ENCODE peak calls at places on chromosomes 4 and X, in four cellular contexts. I is lung microvascular endothelial cell, U is SJSA1, S is fibroblast of the conjunctiva. Y is an unnamed sample.

GRCh38 chr4:13102344-13102743 is 381.8 kb downstream of the RAB28 start:
- DNase-seq in I (no peak), U (no peak), S (no peak), Y (no peak)

GRCh38 chr4:73586040-73586439 is 34.2 kb downstream of the RASSF6 start:
- DNase-seq in I (no peak), U (no peak), S (no peak), Y (no peak)

GRCh38 chr4:8130346-8131066 is 28.1 kb downstream of the ABLIM2 start:
- DNase-seq in I (no peak), U (no peak), S (no peak), Y (no peak)

GRCh38 chrX:35040871-35041270 is 98.3 kb downstream of the FAM47B start:
- DNase-seq in I (no peak), U (no peak), S (no peak), Y (no peak)

GRCh38 chr4:95984081-95984480 is 144.2 kb downstream of the PDHA2 start:
- DNase-seq in I (no peak), U (no peak), S (no peak), Y (no peak)

GRCh38 chr4:130053723-130054122 is 957.8 kb downstream of the C4orf33 start:
- DNase-seq in I (no peak), U (no peak), S (no peak), Y (no peak)

GRCh38 chrX:133482345-133483041 is 67.2 kb upstream of the GPC4 start:
- DNase-seq in I (no peak), U (no peak), S (peak), Y (no peak)

GRCh38 chr4:73984736-73985527 is 3.1 kb downstream of the PPBP start:
- DNase-seq in I (no peak), U (no peak), S (no peak), Y (no peak)

GRCh38 chrX:69024287-69024686 is 141.0 kb downstream of the PJA1 start:
- DNase-seq in I (no peak), U (no peak), S (no peak), Y (no peak)

GRCh38 chr4:71247706-71248105 is 91.1 kb upstream of the SLC4A4 start:
- DNase-seq in I (no peak), U (no peak), S (no peak), Y (no peak)

GRCh38 chr4:2066571-2067445 is 7.7 kb downstream of the NAT8L start:
- DNase-seq in I (no peak), U (no peak), S (no peak), Y (no peak)

GRCh38 chrX:70042399-70043371 is 7.1 kb downstream of the AWAT2 start:
- DNase-seq in I (no peak), U (peak), S (no peak), Y (no peak)

GRCh38 chr4:108113229-108113628 is 55.5 kb downstream of the LEF1 start:
- DNase-seq in I (no peak), U (no peak), S (no peak), Y (no peak)

GRCh38 chr4:138175337-138175794 is 66.8 kb downstream of the SLC7A11 start:
- DNase-seq in I (peak), U (peak), S (no peak), Y (no peak)

GRCh38 chrX:9670136-9670905 is 95.3 kb downstream of the GPR143 start:
- DNase-seq in I (peak), U (no peak), S (no peak), Y (no peak)

GRCh38 chrX:119512145-119512800 is 44.0 kb downstream of the SLC25A5 start:
- DNase-seq in I (peak), U (peak), S (peak), Y (peak)

GRCh38 chr4:103054030-103054429 is 22.5 kb downstream of the SLC9B2 start:
- DNase-seq in I (no peak), U (no peak), S (no peak), Y (no peak)

GRCh38 chrX:119240356-119240755 is 4.3 kb downstream of the PGRMC1 start:
- DNase-seq in I (no peak), U (no peak), S (peak), Y (peak)

GRCh38 chr4:25896782-25897539 is 17.1 kb upstream of the SMIM20 start:
- DNase-seq in I (no peak), U (no peak), S (no peak), Y (no peak)

GRCh38 chr4:24857996-24858395 is 54.8 kb downstream of the CCDC149 start:
- DNase-seq in I (peak), U (no peak), S (peak), Y (peak)

GRCh38 chr4:188403272-188403671 is 264.0 kb downstream of the TRIML1 start:
- DNase-seq in I (no peak), U (no peak), S (no peak), Y (no peak)

GRCh38 chrX:109839694-109840358 is 106.8 kb upstream of the ACSL4 start:
- DNase-seq in I (no peak), U (no peak), S (no peak), Y (no peak)

GRCh38 chr4:170674176-170674575 is 584.4 kb upstream of the AADAT start:
- DNase-seq in I (no peak), U (no peak), S (no peak), Y (no peak)

GRCh38 chrX:2540426-2540942 is 39.7 kb upstream of the DHRSX start:
- DNase-seq in I (no peak), U (no peak), S (no peak), Y (no peak)

GRCh38 chr4:88779431-88779830 is 81.8 kb upstream of the NAP1L5 start:
- DNase-seq in I (peak), U (peak), S (no peak), Y (no peak)

GRCh38 chrX:49762175-49762704 is 66.5 kb upstream of the PAGE1 start:
- DNase-seq in I (no peak), U (no peak), S (no peak), Y (no peak)

GRCh38 chrX:106178826-106179225 is 10.7 kb downstream of the PWWP3B start:
- DNase-seq in I (no peak), U (no peak), S (no peak), Y (no peak)

GRCh38 chrX:111376897-111377601 is 34.9 kb downstream of the DCX start:
- DNase-seq in I (no peak), U (no peak), S (no peak), Y (no peak)

GRCh38 chr4:61336488-61336887 is 136.4 kb downstream of the ADGRL3 start:
- DNase-seq in I (no peak), U (no peak), S (no peak), Y (no peak)

GRCh38 chrX:67779099-67779498 is 235.3 kb downstream of the AR start:
- DNase-seq in I (no peak), U (no peak), S (no peak), Y (no peak)

GRCh38 chrX:30635630-30636029 is 17.6 kb upstream of the GK start:
- DNase-seq in I (peak), U (no peak), S (no peak), Y (no peak)

GRCh38 chr4:116361782-116362181 is 723.6 kb downstream of the TRAM1L1 start:
- DNase-seq in I (no peak), U (no peak), S (no peak), Y (no peak)

GRCh38 chr4:107131295-107131694 is 95.2 kb upstream of the DKK2 start:
- DNase-seq in I (no peak), U (no peak), S (no peak), Y (no peak)

GRCh38 chr4:153514001-153514526 is 47.9 kb downstream of the TMEM131L start:
- DNase-seq in I (peak), U (peak), S (peak), Y (peak)

GRCh38 chrX:49915352-49916222 is 6.8 kb upstream of the CLCN5 start:
- DNase-seq in I (peak), U (peak), S (peak), Y (peak)

GRCh38 chr4:24244663-24245519 is 339.5 kb downstream of the DHX15 start:
- DNase-seq in I (no peak), U (no peak), S (no peak), Y (no peak)

GRCh38 chrX:19554786-19555185 is 39.5 kb upstream of the MAP3K15 start:
- DNase-seq in I (no peak), U (no peak), S (no peak), Y (peak)

GRCh38 chrX:16671005-16671404 is 21.0 kb downstream of the S100G start:
- DNase-seq in I (peak), U (no peak), S (peak), Y (peak)

GRCh38 chr4:61041527-61041926 is 158.6 kb upstream of the ADGRL3 start:
- DNase-seq in I (no peak), U (no peak), S (no peak), Y (no peak)

GRCh38 chr4:139922625-139923024 is 231.4 kb downstream of the MAML3 start:
- DNase-seq in I (peak), U (no peak), S (no peak), Y (no peak)

Y was measured in GM04504.